ENCODE peak calls at places on chromosomes 3 and 15, in five cellular contexts. I is SHP77, Y is epithelial cell of esophagus, X is endodermal cell, T is endothelial cell. C is an unnamed sample.

GRCh38 chr15:60541784-60542617 is 63.1 kb upstream of the ICE2 start:
- DNase-seq in I (no peak), Y (no peak), X (no peak), T (no peak), C (no peak)

GRCh38 chr3:168990111-168990510 is 673.4 kb downstream of the MECOM start:
- DNase-seq in I (no peak), Y (no peak), X (no peak), T (no peak), C (no peak)

GRCh38 chr15:92079047-92079446 is 225.5 kb downstream of the SLCO3A1 start:
- DNase-seq in I (peak; percentile 15), Y (no peak), X (peak; percentile 80), T (no peak), C (no peak)

GRCh38 chr3:44883999-44884431 is 9.6 kb downstream of the TGM4 start:
- DNase-seq in I (no peak), Y (peak; percentile 93), X (peak; percentile 55), T (no peak), C (peak; percentile 73)

GRCh38 chr15:50149090-50149489 is 30.1 kb upstream of the ATP8B4 start:
- DNase-seq in I (no peak), Y (peak; percentile 64), X (no peak), T (no peak), C (no peak)

GRCh38 chr3:173911446-173911845 is 513.9 kb downstream of the NLGN1 start:
- DNase-seq in I (no peak), Y (no peak), X (no peak), T (no peak), C (no peak)

GRCh38 chr3:42780892-42781700 is 8.0 kb upstream of the CCDC13 start:
- DNase-seq in I (peak; percentile 56), Y (peak; percentile 73), X (no peak), T (peak; percentile 53), C (peak; percentile 70)

GRCh38 chr3:136925425-136926190 is 32.2 kb upstream of the IL20RB start:
- DNase-seq in I (no peak), Y (no peak), X (no peak), T (no peak), C (no peak)

GRCh38 chr3:52237659-52238172 is 1.2 kb downstream of the TWF2 start:
- DNase-seq in I (no peak), Y (peak; percentile 78), X (peak; percentile 81), T (no peak), C (peak; percentile 89)

GRCh38 chr3:183253961-183254815 is 1.1 kb downstream of the B3GNT5 start:
- DNase-seq in I (no peak), Y (no peak), X (peak; percentile 80), T (peak; percentile 54), C (no peak)

GRCh38 chr3:51759203-51759602 is 19.8 kb downstream of the IQCF6 start:
- DNase-seq in I (no peak), Y (no peak), X (no peak), T (no peak), C (no peak)

GRCh38 chr3:196169836-196170240 is 41.4 kb downstream of the ZDHHC19 start:
- DNase-seq in I (no peak), Y (no peak), X (no peak), T (no peak), C (no peak)

GRCh38 chr3:57157666-57158065 is 7.5 kb downstream of the IL17RD start:
- DNase-seq in I (no peak), Y (no peak), X (no peak), T (no peak), C (no peak)

GRCh38 chr3:62161306-62161705 is 212.0 kb downstream of the FEZF2 start:
- DNase-seq in I (no peak), Y (peak; percentile 10), X (no peak), T (no peak), C (no peak)

GRCh38 chr3:66211779-66212178 is 9.0 kb upstream of the SLC25A26 start:
- DNase-seq in I (no peak), Y (no peak), X (no peak), T (no peak), C (no peak)

GRCh38 chr15:69987492-69988482 is 109.9 kb downstream of the TLE3 start:
- DNase-seq in I (no peak), Y (no peak), X (no peak), T (no peak), C (no peak)

GRCh38 chr3:178719036-178719635 is 182.9 kb downstream of the KCNMB2 start:
- DNase-seq in I (no peak), Y (peak; percentile 63), X (no peak), T (no peak), C (no peak)

GRCh38 chr3:134974621-134975020 is 179.6 kb downstream of the EPHB1 start:
- DNase-seq in I (peak; percentile 31), Y (no peak), X (no peak), T (peak; percentile 22), C (no peak)

GRCh38 chr3:156150434-156151066 is 30.2 kb downstream of the KCNAB1 start:
- DNase-seq in I (peak; percentile 67), Y (peak; percentile 56), X (peak; percentile 76), T (peak; percentile 55), C (peak; percentile 50)

GRCh38 chr3:71662056-71662455 is 63.1 kb downstream of the EIF4E3 start:
- DNase-seq in I (no peak), Y (peak; percentile 57), X (no peak), T (no peak), C (no peak)

GRCh38 chr15:81023483-81024264 is 23.0 kb downstream of the TLNRD1 start:
- DNase-seq in I (no peak), Y (peak; percentile 24), X (peak; percentile 53), T (no peak), C (peak; percentile 79)

GRCh38 chr3:72087420-72087819 is 302.5 kb upstream of the PROK2 start:
- DNase-seq in I (no peak), Y (no peak), X (no peak), T (no peak), C (no peak)

GRCh38 chr3:163879172-163879571 is 1199.1 kb downstream of the SI start:
- DNase-seq in I (no peak), Y (no peak), X (no peak), T (no peak), C (no peak)

GRCh38 chr3:96865605-96866004 is 51.2 kb downstream of the EPHA6 start:
- DNase-seq in I (no peak), Y (no peak), X (no peak), T (no peak), C (no peak)

GRCh38 chr15:69762373-69763148 is 309.9 kb downstream of the RPLP1 start:
- DNase-seq in I (no peak), Y (no peak), X (peak; percentile 79), T (peak; percentile 13), C (no peak)